ENCODE peak calls at places on chromosomes 6 and 20, in eight cellular contexts. C is fibroblast of pulmonary artery, K is neural crest cell, S is heart left ventricle, I is GM20000, W is endothelial cell, T is IMR-90, B is fibroblast of lung. P is an unnamed sample.

GRCh38 chr6:125718109-125718508 is 31.3 kb upstream of the HEY2 start:
- DNase-seq in C (no peak), K (no peak), S (no peak), I (no peak), W (no peak), T (no peak), B (no peak), P (no peak)

GRCh38 chr6:100504786-100505737 is 40.3 kb upstream of the SIM1 start:
- DNase-seq in C (peak; percentile 86), K (no peak), S (peak; percentile 27), I (no peak), W (no peak), T (peak; percentile 89), B (peak; percentile 96), P (peak; percentile 62)

GRCh38 chr6:117976030-117976651 is 69.1 kb downstream of the SLC35F1 start:
- DNase-seq in C (peak; percentile 59), K (peak; percentile 29), S (no peak), I (peak; percentile 41), W (peak; percentile 33), T (peak; percentile 44), B (peak; percentile 41), P (peak; percentile 4)

GRCh38 chr6:88472731-88473130 is 306.6 kb upstream of the CNR1 start:
- DNase-seq in C (no peak), K (no peak), S (no peak), I (no peak), W (no peak), T (no peak), B (no peak), P (no peak)

GRCh38 chr6:111605100-111605748 is 454 bp downstream of the TRAF3IP2 start:
- DNase-seq in C (peak; percentile 97), K (peak; percentile 13), S (peak; percentile 79), I (peak; percentile 29), W (peak; percentile 38), T (peak; percentile 86), B (peak; percentile 84), P (peak; percentile 90)

GRCh38 chr6:89963391-89963790 is 69.1 kb downstream of the GJA10 start:
- DNase-seq in C (peak; percentile 13), K (no peak), S (no peak), I (no peak), W (no peak), T (peak; percentile 17), B (peak; percentile 14), P (no peak)

GRCh38 chr6:158808918-158809678 is 10.1 kb downstream of the EZR start:
- DNase-seq in C (no peak), K (no peak), S (no peak), I (peak; percentile 34), W (no peak), T (no peak), B (no peak), P (no peak)

GRCh38 chr6:151784441-151785214 is 22.9 kb upstream of the ESR1 start:
- DNase-seq in C (peak; percentile 11), K (no peak), S (no peak), I (no peak), W (no peak), T (no peak), B (peak; percentile 5), P (no peak)

GRCh38 chr20:46361386-46361785 is 45.0 kb downstream of the ELMO2 start:
- DNase-seq in C (no peak), K (no peak), S (no peak), I (no peak), W (no peak), T (no peak), B (no peak), P (no peak)

GRCh38 chr20:57746832-57747404 is 37.1 kb upstream of the PMEPA1 start:
- DNase-seq in C (no peak), K (no peak), S (no peak), I (no peak), W (no peak), T (no peak), B (no peak), P (no peak)

GRCh38 chr20:38197217-38198008 is 32.3 kb upstream of the TGM2 start:
- DNase-seq in C (peak; percentile 30), K (no peak), S (no peak), I (no peak), W (no peak), T (no peak), B (no peak), P (no peak)

GRCh38 chr6:85096976-85097375 is 332.6 kb upstream of the TBX18 start:
- DNase-seq in C (no peak), K (no peak), S (no peak), I (no peak), W (no peak), T (no peak), B (no peak), P (no peak)

GRCh38 chr20:53631909-53632662 is 38.4 kb upstream of the ZNF217 start:
- DNase-seq in C (no peak), K (no peak), S (no peak), I (no peak), W (no peak), T (no peak), B (no peak), P (no peak)

GRCh38 chr6:108561742-108562502 is 1.2 kb downstream of the FOXO3 start:
- DNase-seq in C (no peak), K (peak; percentile 20), S (peak; percentile 41), I (no peak), W (peak; percentile 38), T (peak; percentile 31), B (peak; percentile 25), P (no peak)

GRCh38 chr6:107679457-107679856 is 144.7 kb downstream of the SCML4 start:
- DNase-seq in C (peak; percentile 75), K (no peak), S (peak; percentile 69), I (no peak), W (no peak), T (peak; percentile 83), B (peak; percentile 50), P (no peak)

GRCh38 chr20:40763646-40764295 is 74.7 kb upstream of the MAFB start:
- DNase-seq in C (no peak), K (no peak), S (no peak), I (no peak), W (no peak), T (no peak), B (peak; percentile 16), P (no peak)

GRCh38 chr20:58214310-58214709 is 14.1 kb downstream of the ANKRD60 start:
- DNase-seq in C (no peak), K (no peak), S (no peak), I (no peak), W (no peak), T (no peak), B (no peak), P (no peak)

GRCh38 chr6:24799541-24799915 is 811 bp upstream of the ARMH2 start:
- DNase-seq in C (no peak), K (no peak), S (no peak), I (no peak), W (no peak), T (no peak), B (no peak), P (no peak)

GRCh38 chr6:129469070-129469662 is 240.8 kb downstream of the ARHGAP18 start:
- DNase-seq in C (peak; percentile 19), K (no peak), S (no peak), I (no peak), W (no peak), T (no peak), B (no peak), P (no peak)

GRCh38 chr6:116158641-116159040 is 32.7 kb upstream of the COL10A1 start:
- DNase-seq in C (peak; percentile 12), K (no peak), S (no peak), I (no peak), W (no peak), T (peak; percentile 39), B (peak; percentile 72), P (no peak)

GRCh38 chr20:23061713-23062561 is 12.5 kb upstream of the THBD start:
- DNase-seq in C (peak; percentile 89), K (no peak), S (peak; percentile 70), I (no peak), W (no peak), T (peak; percentile 57), B (peak; percentile 68), P (peak; percentile 28)

GRCh38 chr6:149169761-149170359 is 147.7 kb upstream of the TAB2 start:
- DNase-seq in C (no peak), K (no peak), S (no peak), I (no peak), W (no peak), T (no peak), B (peak; percentile 43), P (no peak)

GRCh38 chr20:58084966-58085365 is 143.5 kb downstream of the ANKRD60 start:
- DNase-seq in C (no peak), K (no peak), S (no peak), I (no peak), W (no peak), T (no peak), B (no peak), P (no peak)

GRCh38 chr6:98054453-98054852 is 771.4 kb upstream of the MMS22L start:
- DNase-seq in C (peak; percentile 0), K (no peak), S (no peak), I (no peak), W (no peak), T (peak; percentile 1), B (peak; percentile 39), P (no peak)
- TF ChIP-seq CTCF in C (no peak), K (peak; percentile 60), S (no peak), I (no peak), W (peak; percentile 63), T (peak; percentile 18), B (no peak), P (no peak)

DNA sequence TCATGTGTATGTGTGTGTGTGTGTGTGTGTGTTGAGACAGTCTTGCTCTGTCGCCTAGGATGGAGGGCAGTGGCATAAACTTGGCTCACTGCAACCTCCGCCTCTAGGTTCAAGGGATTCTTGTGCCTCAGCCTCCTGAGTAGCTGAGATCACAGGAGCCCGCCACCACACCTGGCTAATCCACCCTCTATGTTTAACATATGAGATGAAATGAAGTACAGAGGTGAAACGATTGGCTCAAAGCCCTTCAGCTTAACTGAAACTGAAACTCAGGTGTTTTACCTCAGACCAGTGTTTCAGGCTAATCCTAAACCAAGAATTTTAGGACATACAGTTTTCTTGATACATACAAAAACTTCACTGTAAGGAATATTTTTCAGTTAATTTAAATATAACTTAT is 167.3 kb downstream of the KCNQ5 start:
- DNase-seq in C (no peak), K (no peak), S (no peak), I (no peak), W (no peak), T (no peak), B (no peak), P (no peak)
- TF ChIP-seq CTCF in C (no peak), K (no peak), S (no peak), I (no peak), W (no peak), T (no peak), B (no peak), P (no peak)

DNA sequence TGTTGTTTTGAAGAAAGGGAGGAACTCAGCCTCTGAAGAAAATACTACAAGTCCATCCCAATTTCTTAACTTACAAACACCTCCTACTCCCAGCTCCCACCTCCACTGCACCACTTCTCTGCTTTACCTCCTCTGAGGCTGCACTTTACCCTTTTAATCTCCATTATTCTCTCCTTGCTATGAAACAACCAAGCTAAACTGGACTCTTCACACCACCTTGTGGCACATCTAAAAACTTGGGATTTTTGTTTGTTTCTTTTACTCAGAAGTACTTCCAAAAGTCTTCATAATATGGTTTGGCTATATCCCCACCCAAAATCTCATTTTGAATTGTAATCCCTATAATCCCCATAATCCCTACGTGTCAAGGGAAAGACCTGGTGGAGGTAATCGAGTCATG is 142.2 kb downstream of the MOXD1 start:
- DNase-seq in C (peak; percentile 71), K (no peak), S (no peak), I (no peak), W (no peak), T (peak; percentile 58), B (peak; percentile 30), P (no peak)
- TF ChIP-seq CTCF in C (peak; percentile 53), K (peak; percentile 52), S (peak; percentile 29), I (no peak), W (peak; percentile 44), T (peak; percentile 54), B (peak; percentile 55), P (peak; percentile 49)

GRCh38 chr20:34705383-34706021 is 1.4 kb downstream of the TP53INP2 start:
- DNase-seq in C (peak; percentile 23), K (no peak), S (peak; percentile 71), I (peak; percentile 45), W (peak; percentile 39), T (peak; percentile 23), B (no peak), P (no peak)
- TF ChIP-seq CTCF in C (peak; percentile 3), K (peak; percentile 39), S (peak; percentile 12), I (no peak), W (peak; percentile 32), T (peak; percentile 15), B (peak; percentile 13), P (peak; percentile 7)

P was measured in AG09309.